ENCODE peak calls at places on chromosomes 16 and 17, in four cellular contexts. B is H1, G is HEK293T, W is GM12878. F is an unnamed sample.

GRCh38 chr17:15262291-15263205 is 2.6 kb downstream of the PMP22 start:
- DNase-seq in W (no peak), B (no peak), G (peak), F (peak)

GRCh38 chr16:81497690-81498089 is 53.1 kb downstream of the CMIP start:
- DNase-seq in G (no peak), B (no peak), W (no peak), F (no peak)

GRCh38 chr17:80424261-80424660 is 9.3 kb downstream of the ENDOV start:
- DNase-seq in B (no peak), G (no peak), W (no peak), F (no peak)

GRCh38 chr16:56409195-56409594 is 16.1 kb downstream of the AMFR start:
- DNase-seq in G (no peak), B (no peak), W (no peak), F (no peak)

GRCh38 chr17:78895322-78895721 is 7.7 kb downstream of the CEP295NL start:
- DNase-seq in W (no peak), G (no peak), B (no peak), F (no peak)

GRCh38 chr17:63911657-63912100 is 621 bp upstream of the CSHL1 start:
- DNase-seq in B (no peak), W (no peak), G (peak), F (peak)

GRCh38 chr16:71846443-71846842 is 667 bp downstream of the ATXN1L start:
- DNase-seq in B (no peak), W (no peak), G (peak), F (no peak)

GRCh38 chr16:20675488-20676267 is 21.8 kb downstream of the ACSM1 start:
- DNase-seq in B (peak), G (no peak), W (peak), F (peak)

DNA sequence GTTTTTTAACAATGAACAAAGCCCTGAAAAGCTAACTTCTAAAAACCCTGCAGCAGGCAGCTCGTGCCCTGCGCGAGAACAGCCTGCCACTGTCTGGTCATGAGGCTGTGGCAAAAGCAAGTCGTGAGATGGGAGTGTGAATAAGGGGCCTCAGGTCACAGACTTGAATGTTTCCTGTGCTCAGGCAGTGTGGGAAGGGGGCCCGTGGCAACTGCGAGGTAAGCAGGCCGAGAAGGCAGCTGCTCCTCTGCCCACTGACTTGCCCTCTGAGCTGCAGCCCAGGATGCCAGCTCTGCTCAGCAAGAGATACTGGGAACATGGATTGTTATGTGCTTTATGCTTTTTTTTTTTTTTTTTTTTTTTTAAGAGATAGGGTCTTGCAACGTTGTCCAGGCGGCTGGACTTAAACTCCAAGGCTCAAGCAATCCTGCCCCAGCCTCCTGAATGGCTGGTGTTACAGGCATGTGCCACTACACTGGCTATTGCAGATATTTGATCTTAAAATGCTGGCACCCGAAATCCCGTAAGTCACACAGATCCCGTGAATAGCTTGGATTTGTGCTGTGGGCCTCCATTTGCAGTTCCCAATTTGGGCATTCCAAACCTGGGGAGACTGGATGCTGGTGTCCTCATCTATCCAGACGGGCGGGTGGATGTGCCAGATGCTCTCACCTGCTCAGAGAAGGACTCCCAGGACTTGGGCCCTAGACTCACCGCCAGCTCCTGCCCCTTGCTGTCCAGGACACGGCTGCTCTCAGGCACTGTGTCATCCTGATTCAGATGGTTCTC is 44.0 kb downstream of the UBN1 start:
- DNase-seq in B (no peak), W (no peak), G (no peak), F (no peak)
- TF ChIP-seq SP1 in B (no peak), W (no peak), G (no peak), F (no peak)

DNA sequence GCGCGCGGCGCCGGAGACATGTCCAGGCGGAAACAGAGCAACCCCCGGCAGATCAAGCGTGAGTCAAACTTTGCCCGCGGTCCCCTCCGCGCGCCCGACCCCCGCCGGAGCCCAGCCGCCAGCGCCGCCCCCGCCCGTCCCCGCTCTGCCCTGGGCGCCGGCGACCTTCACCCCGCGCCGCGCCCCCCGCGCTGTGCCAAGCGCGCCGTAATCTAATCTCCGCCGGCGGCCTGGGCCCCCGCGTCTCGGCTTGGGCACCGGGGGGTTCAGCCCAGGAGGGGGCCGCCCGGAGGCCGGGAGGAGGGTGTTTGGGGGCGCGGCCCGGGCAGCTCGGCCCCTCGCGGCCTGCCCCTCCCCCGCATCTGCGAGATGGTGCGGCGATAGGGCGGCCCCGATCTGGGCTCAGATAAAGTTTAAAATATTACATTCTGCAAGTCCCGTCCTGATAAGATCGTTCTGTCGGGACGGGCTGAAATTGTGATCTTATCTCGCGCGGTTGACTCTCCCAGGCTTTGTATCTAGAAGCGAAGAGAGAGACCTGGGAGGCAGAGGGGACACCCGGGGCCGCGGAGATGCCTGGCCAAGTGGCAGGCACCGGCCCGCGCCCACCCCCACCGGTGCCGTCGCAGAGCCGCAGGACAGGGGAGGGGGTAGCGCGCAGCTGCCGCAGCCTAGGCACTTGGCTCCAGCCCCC is 688 bp downstream of the ZFPM1 start:
- DNase-seq in G (no peak), B (no peak), W (no peak), F (no peak)
- TF ChIP-seq SP1 in G (no peak), B (no peak), W (no peak), F (no peak)

GRCh38 chr17:41785091-41785875 is 1.2 kb downstream of the JUP start:
- DNase-seq in G (no peak), W (no peak), B (peak), F (no peak)
- TF ChIP-seq SP1 in G (no peak), W (no peak), B (peak), F (no peak)

GRCh38 chr16:74296120-74296464 is 522 bp upstream of the PSMD7 start:
- DNase-seq in B (no peak), G (no peak), W (no peak), F (no peak)

GRCh38 chr16:74298104-74298503 is 1.5 kb downstream of the PSMD7 start:
- DNase-seq in B (no peak), G (no peak), W (no peak), F (no peak)

GRCh38 chr16:74296465-74297295 is at the start of gene PSMD7:
- DNase-seq in G (peak), B (peak), W (peak), F (peak)

GRCh38 chr16:74302341-74302740 is 5.7 kb downstream of the PSMD7 start:
- DNase-seq in B (no peak), G (no peak), W (no peak), F (no peak)

DNA sequence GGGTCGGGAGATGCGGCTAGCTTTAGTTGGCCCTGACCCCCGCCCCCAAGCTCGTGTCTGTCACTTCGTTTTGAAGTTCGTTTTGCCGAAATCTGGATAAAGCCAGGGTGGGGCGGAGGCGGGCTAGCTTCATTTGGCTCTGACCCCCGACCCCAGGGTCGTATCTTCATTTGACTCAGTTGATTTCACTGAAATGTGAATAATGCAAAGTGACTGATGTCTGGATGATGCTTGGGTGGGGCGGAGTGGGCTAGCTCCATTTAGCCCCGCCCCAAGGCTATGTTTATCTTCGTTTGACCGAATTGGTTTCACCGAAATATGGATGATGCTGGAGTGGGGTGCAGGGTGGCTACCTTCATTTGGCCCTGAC is 667 bp downstream of the PSMD7 start:
- DNase-seq in G (peak), W (no peak), B (no peak), F (no peak)
- TF ChIP-seq SP1 in G (no peak), W (no peak), B (no peak), F (no peak)

DNA sequence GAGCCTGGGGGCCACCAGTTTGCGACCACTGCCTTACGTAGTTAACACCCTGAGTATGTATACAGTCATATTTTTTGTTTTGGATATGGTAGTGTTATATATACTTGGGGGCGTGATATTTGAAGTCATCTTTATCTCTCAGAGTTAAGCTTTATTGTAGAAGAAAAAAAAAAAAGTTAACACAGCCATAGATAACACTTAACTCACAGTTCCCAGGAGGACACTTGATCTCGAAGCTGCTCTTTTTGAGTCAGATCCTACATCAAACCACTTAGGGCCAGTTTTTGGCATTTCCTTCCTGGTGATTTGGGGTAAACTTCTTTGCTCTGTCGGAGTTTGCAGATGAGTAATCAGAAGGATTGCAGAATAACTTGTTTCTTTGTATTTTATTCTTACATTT is 5.8 kb downstream of the ITPRIPL2 start:
- DNase-seq in B (no peak), W (no peak), G (no peak), F (no peak)
- TF ChIP-seq SP1 in B (no peak), W (no peak), G (no peak), F (no peak)

GRCh38 chr17:51734976-51735375 is 423.5 kb downstream of the CA10 start:
- DNase-seq in G (no peak), B (no peak), W (no peak), F (no peak)

GRCh38 chr17:51734462-51734861 is 424.1 kb downstream of the CA10 start:
- DNase-seq in B (peak), W (no peak), G (peak), F (peak)

GRCh38 chr17:51733166-51733565 is 425.3 kb downstream of the CA10 start:
- DNase-seq in W (no peak), G (no peak), B (no peak), F (no peak)

GRCh38 chr17:51731941-51732722 is 426.4 kb downstream of the CA10 start:
- DNase-seq in W (no peak), G (no peak), B (no peak), F (no peak)
- TF ChIP-seq SP1 in W (no peak), G (no peak), B (no peak), F (no peak)